ENCODE peak calls at places on chromosome 5, in four cellular contexts. One of them, this sample, is unnamed.

GRCh38 chr5:83473344-83474169 is 2.0 kb downstream of the VCAN start:
- DNase-seq in fibroblast of mammary gland: peak
- DNase-seq in activated CD4-positive, alpha-beta T cell treated with anti-CD3 and anti-CD28 coated beads, Interleukin-2, amount 50 U/mL, for 4 hours: peak
- DNase-seq in hepatic stellate cell: peak
- DNase-seq in this sample: peak

GRCh38 chr5:122311888-122312669 is at the start of gene SNCAIP:
- DNase-seq in activated CD4-positive, alpha-beta T cell treated with anti-CD3 and anti-CD28 coated beads, Interleukin-2, amount 50 U/mL, for 4 hours: no peak
- DNase-seq in fibroblast of mammary gland: peak
- DNase-seq in hepatic stellate cell: peak
- DNase-seq in this sample: peak

GRCh38 chr5:95081500-95082355 is 203.2 kb downstream of the MCTP1 start:
- DNase-seq in hepatic stellate cell: peak
- DNase-seq in fibroblast of mammary gland: peak
- DNase-seq in activated CD4-positive, alpha-beta T cell treated with anti-CD3 and anti-CD28 coated beads, Interleukin-2, amount 50 U/mL, for 4 hours: no peak
- DNase-seq in this sample: peak

GRCh38 chr5:143023447-143024096 is 253.4 kb downstream of the ARHGAP26 start:
- DNase-seq in activated CD4-positive, alpha-beta T cell treated with anti-CD3 and anti-CD28 coated beads, Interleukin-2, amount 50 U/mL, for 4 hours: no peak
- DNase-seq in fibroblast of mammary gland: peak
- DNase-seq in hepatic stellate cell: no peak
- DNase-seq in this sample: no peak

GRCh38 chr5:96143450-96143849 is 181.8 kb upstream of the ELL2 start:
- DNase-seq in hepatic stellate cell: no peak
- DNase-seq in fibroblast of mammary gland: peak
- DNase-seq in activated CD4-positive, alpha-beta T cell treated with anti-CD3 and anti-CD28 coated beads, Interleukin-2, amount 50 U/mL, for 4 hours: no peak
- DNase-seq in this sample: peak

GRCh38 chr5:181219262-181220177 is 3.6 kb upstream of the TRIM41 start:
- DNase-seq in hepatic stellate cell: no peak
- DNase-seq in fibroblast of mammary gland: no peak
- DNase-seq in activated CD4-positive, alpha-beta T cell treated with anti-CD3 and anti-CD28 coated beads, Interleukin-2, amount 50 U/mL, for 4 hours: no peak
- DNase-seq in this sample: no peak

GRCh38 chr5:17169507-17169906 is 47.9 kb upstream of the BASP1 start:
- DNase-seq in hepatic stellate cell: no peak
- DNase-seq in fibroblast of mammary gland: no peak
- DNase-seq in activated CD4-positive, alpha-beta T cell treated with anti-CD3 and anti-CD28 coated beads, Interleukin-2, amount 50 U/mL, for 4 hours: no peak
- DNase-seq in this sample: peak

GRCh38 chr5:142017832-142018427 is 5.1 kb upstream of the GNPDA1 start:
- DNase-seq in hepatic stellate cell: no peak
- DNase-seq in fibroblast of mammary gland: peak
- DNase-seq in activated CD4-positive, alpha-beta T cell treated with anti-CD3 and anti-CD28 coated beads, Interleukin-2, amount 50 U/mL, for 4 hours: no peak
- DNase-seq in this sample: no peak

GRCh38 chr5:168987540-168988300 is 313.2 kb downstream of the SLIT3 start:
- DNase-seq in activated CD4-positive, alpha-beta T cell treated with anti-CD3 and anti-CD28 coated beads, Interleukin-2, amount 50 U/mL, for 4 hours: peak
- DNase-seq in fibroblast of mammary gland: peak
- DNase-seq in hepatic stellate cell: peak
- DNase-seq in this sample: peak

GRCh38 chr5:32627219-32627880 is 42.0 kb downstream of the SUB1 start:
- DNase-seq in activated CD4-positive, alpha-beta T cell treated with anti-CD3 and anti-CD28 coated beads, Interleukin-2, amount 50 U/mL, for 4 hours: no peak
- DNase-seq in fibroblast of mammary gland: no peak
- DNase-seq in hepatic stellate cell: peak
- DNase-seq in this sample: no peak

GRCh38 chr5:131671994-131672655 is 37.1 kb upstream of the RAPGEF6 start:
- DNase-seq in fibroblast of mammary gland: peak
- DNase-seq in hepatic stellate cell: peak
- DNase-seq in activated CD4-positive, alpha-beta T cell treated with anti-CD3 and anti-CD28 coated beads, Interleukin-2, amount 50 U/mL, for 4 hours: no peak
- DNase-seq in this sample: no peak

GRCh38 chr5:178384815-178385471 is 152.3 kb upstream of the PHYKPL start:
- DNase-seq in hepatic stellate cell: no peak
- DNase-seq in activated CD4-positive, alpha-beta T cell treated with anti-CD3 and anti-CD28 coated beads, Interleukin-2, amount 50 U/mL, for 4 hours: no peak
- DNase-seq in fibroblast of mammary gland: no peak
- DNase-seq in this sample: no peak

GRCh38 chr5:98997000-98997399 is 68.2 kb upstream of the CHD1 start:
- DNase-seq in fibroblast of mammary gland: peak
- DNase-seq in hepatic stellate cell: peak
- DNase-seq in activated CD4-positive, alpha-beta T cell treated with anti-CD3 and anti-CD28 coated beads, Interleukin-2, amount 50 U/mL, for 4 hours: no peak
- DNase-seq in this sample: no peak

GRCh38 chr5:74538206-74538661 is 102.3 kb downstream of the ENC1 start:
- DNase-seq in fibroblast of mammary gland: peak
- DNase-seq in activated CD4-positive, alpha-beta T cell treated with anti-CD3 and anti-CD28 coated beads, Interleukin-2, amount 50 U/mL, for 4 hours: no peak
- DNase-seq in hepatic stellate cell: peak
- DNase-seq in this sample: no peak

GRCh38 chr5:141303756-141304155 is at the start of gene SLC25A2:
- DNase-seq in fibroblast of mammary gland: no peak
- DNase-seq in activated CD4-positive, alpha-beta T cell treated with anti-CD3 and anti-CD28 coated beads, Interleukin-2, amount 50 U/mL, for 4 hours: no peak
- DNase-seq in hepatic stellate cell: no peak
- DNase-seq in this sample: no peak

GRCh38 chr5:97986069-97986468 is 787.4 kb upstream of the RGMB start:
- DNase-seq in activated CD4-positive, alpha-beta T cell treated with anti-CD3 and anti-CD28 coated beads, Interleukin-2, amount 50 U/mL, for 4 hours: no peak
- DNase-seq in hepatic stellate cell: peak
- DNase-seq in fibroblast of mammary gland: peak
- DNase-seq in this sample: no peak

GRCh38 chr5:107028938-107029337 is 641.8 kb downstream of the EFNA5 start:
- DNase-seq in activated CD4-positive, alpha-beta T cell treated with anti-CD3 and anti-CD28 coated beads, Interleukin-2, amount 50 U/mL, for 4 hours: no peak
- DNase-seq in hepatic stellate cell: no peak
- DNase-seq in fibroblast of mammary gland: no peak
- DNase-seq in this sample: no peak

GRCh38 chr5:118791986-118792734 is 196.2 kb downstream of the DTWD2 start:
- DNase-seq in hepatic stellate cell: peak
- DNase-seq in activated CD4-positive, alpha-beta T cell treated with anti-CD3 and anti-CD28 coated beads, Interleukin-2, amount 50 U/mL, for 4 hours: no peak
- DNase-seq in fibroblast of mammary gland: peak
- DNase-seq in this sample: no peak

GRCh38 chr5:61234019-61234418 is 71.8 kb upstream of the SMIM15 start:
- DNase-seq in fibroblast of mammary gland: no peak
- DNase-seq in hepatic stellate cell: no peak
- DNase-seq in activated CD4-positive, alpha-beta T cell treated with anti-CD3 and anti-CD28 coated beads, Interleukin-2, amount 50 U/mL, for 4 hours: no peak
- DNase-seq in this sample: no peak

GRCh38 chr5:57174128-57174849 is 430 bp downstream of the GPBP1 start:
- DNase-seq in hepatic stellate cell: no peak
- DNase-seq in fibroblast of mammary gland: no peak
- DNase-seq in activated CD4-positive, alpha-beta T cell treated with anti-CD3 and anti-CD28 coated beads, Interleukin-2, amount 50 U/mL, for 4 hours: no peak
- DNase-seq in this sample: peak

GRCh38 chr5:169838688-169839087 is 141.6 kb downstream of the INSYN2B start:
- DNase-seq in hepatic stellate cell: no peak
- DNase-seq in activated CD4-positive, alpha-beta T cell treated with anti-CD3 and anti-CD28 coated beads, Interleukin-2, amount 50 U/mL, for 4 hours: no peak
- DNase-seq in fibroblast of mammary gland: no peak
- DNase-seq in this sample: no peak

GRCh38 chr5:79707535-79707934 is 17.9 kb downstream of the CMYA5 start:
- DNase-seq in hepatic stellate cell: no peak
- DNase-seq in fibroblast of mammary gland: no peak
- DNase-seq in activated CD4-positive, alpha-beta T cell treated with anti-CD3 and anti-CD28 coated beads, Interleukin-2, amount 50 U/mL, for 4 hours: no peak
- DNase-seq in this sample: no peak

GRCh38 chr5:157464518-157465171 is 4.6 kb downstream of the NIPAL4 start:
- DNase-seq in fibroblast of mammary gland: peak
- DNase-seq in activated CD4-positive, alpha-beta T cell treated with anti-CD3 and anti-CD28 coated beads, Interleukin-2, amount 50 U/mL, for 4 hours: peak
- DNase-seq in hepatic stellate cell: peak
- DNase-seq in this sample: peak

GRCh38 chr5:8828596-8829321 is 717.1 kb downstream of the SEMA5A start:
- DNase-seq in fibroblast of mammary gland: peak
- DNase-seq in hepatic stellate cell: no peak
- DNase-seq in activated CD4-positive, alpha-beta T cell treated with anti-CD3 and anti-CD28 coated beads, Interleukin-2, amount 50 U/mL, for 4 hours: no peak
- DNase-seq in this sample: no peak

GRCh38 chr5:180187767-180188166 is 21.2 kb downstream of the RASGEF1C start:
- DNase-seq in activated CD4-positive, alpha-beta T cell treated with anti-CD3 and anti-CD28 coated beads, Interleukin-2, amount 50 U/mL, for 4 hours: no peak
- DNase-seq in fibroblast of mammary gland: no peak
- DNase-seq in hepatic stellate cell: no peak
- DNase-seq in this sample: no peak

GRCh38 chr5:64144429-64145215 is 21.0 kb upstream of the RNF180 start:
- DNase-seq in hepatic stellate cell: no peak
- DNase-seq in activated CD4-positive, alpha-beta T cell treated with anti-CD3 and anti-CD28 coated beads, Interleukin-2, amount 50 U/mL, for 4 hours: no peak
- DNase-seq in fibroblast of mammary gland: peak
- DNase-seq in this sample: no peak

GRCh38 chr5:141476132-141476909 is 555 bp downstream of the PCDHGC3 start:
- DNase-seq in fibroblast of mammary gland: peak
- DNase-seq in activated CD4-positive, alpha-beta T cell treated with anti-CD3 and anti-CD28 coated beads, Interleukin-2, amount 50 U/mL, for 4 hours: no peak
- DNase-seq in hepatic stellate cell: peak
- DNase-seq in this sample: peak

GRCh38 chr5:38978036-38978435 is 96.2 kb downstream of the RICTOR start:
- DNase-seq in hepatic stellate cell: no peak
- DNase-seq in activated CD4-positive, alpha-beta T cell treated with anti-CD3 and anti-CD28 coated beads, Interleukin-2, amount 50 U/mL, for 4 hours: no peak
- DNase-seq in fibroblast of mammary gland: no peak
- DNase-seq in this sample: no peak

GRCh38 chr5:96094904-96095303 is 133.3 kb upstream of the ELL2 start:
- DNase-seq in hepatic stellate cell: no peak
- DNase-seq in activated CD4-positive, alpha-beta T cell treated with anti-CD3 and anti-CD28 coated beads, Interleukin-2, amount 50 U/mL, for 4 hours: no peak
- DNase-seq in fibroblast of mammary gland: peak
- DNase-seq in this sample: no peak

GRCh38 chr5:176364765-176365662 is at the start of gene ARL10:
- DNase-seq in activated CD4-positive, alpha-beta T cell treated with anti-CD3 and anti-CD28 coated beads, Interleukin-2, amount 50 U/mL, for 4 hours: peak
- DNase-seq in fibroblast of mammary gland: peak
- DNase-seq in hepatic stellate cell: peak
- DNase-seq in this sample: peak

GRCh38 chr5:145976431-145977155 is 40.2 kb downstream of the SH3RF2 start:
- DNase-seq in activated CD4-positive, alpha-beta T cell treated with anti-CD3 and anti-CD28 coated beads, Interleukin-2, amount 50 U/mL, for 4 hours: no peak
- DNase-seq in hepatic stellate cell: no peak
- DNase-seq in fibroblast of mammary gland: no peak
- DNase-seq in this sample: peak

GRCh38 chr5:180095545-180095944 is 24.0 kb upstream of the RNF130 start:
- DNase-seq in hepatic stellate cell: no peak
- DNase-seq in activated CD4-positive, alpha-beta T cell treated with anti-CD3 and anti-CD28 coated beads, Interleukin-2, amount 50 U/mL, for 4 hours: no peak
- DNase-seq in fibroblast of mammary gland: no peak
- DNase-seq in this sample: no peak

GRCh38 chr5:96809898-96810297 is 2.2 kb upstream of the ERAP1 start:
- DNase-seq in hepatic stellate cell: no peak
- DNase-seq in activated CD4-positive, alpha-beta T cell treated with anti-CD3 and anti-CD28 coated beads, Interleukin-2, amount 50 U/mL, for 4 hours: peak
- DNase-seq in fibroblast of mammary gland: no peak
- DNase-seq in this sample: no peak

GRCh38 chr5:107676702-107677101 is 6.0 kb upstream of the EFNA5 start:
- DNase-seq in fibroblast of mammary gland: no peak
- DNase-seq in activated CD4-positive, alpha-beta T cell treated with anti-CD3 and anti-CD28 coated beads, Interleukin-2, amount 50 U/mL, for 4 hours: no peak
- DNase-seq in hepatic stellate cell: peak
- DNase-seq in this sample: no peak

GRCh38 chr5:80782626-80783025 is 127.8 kb upstream of the DHFR start:
- DNase-seq in activated CD4-positive, alpha-beta T cell treated with anti-CD3 and anti-CD28 coated beads, Interleukin-2, amount 50 U/mL, for 4 hours: no peak
- DNase-seq in hepatic stellate cell: no peak
- DNase-seq in fibroblast of mammary gland: no peak
- DNase-seq in this sample: no peak

GRCh38 chr5:74027732-74028338 is 401.8 kb downstream of the ARHGEF28 start:
- DNase-seq in fibroblast of mammary gland: no peak
- DNase-seq in hepatic stellate cell: no peak
- DNase-seq in activated CD4-positive, alpha-beta T cell treated with anti-CD3 and anti-CD28 coated beads, Interleukin-2, amount 50 U/mL, for 4 hours: no peak
- DNase-seq in this sample: no peak

GRCh38 chr5:115348175-115348574 is 51.7 kb upstream of the CCDC112 start:
- DNase-seq in fibroblast of mammary gland: no peak
- DNase-seq in activated CD4-positive, alpha-beta T cell treated with anti-CD3 and anti-CD28 coated beads, Interleukin-2, amount 50 U/mL, for 4 hours: no peak
- DNase-seq in hepatic stellate cell: no peak
- DNase-seq in this sample: no peak

GRCh38 chr5:149371296-149371962 is 7.7 kb downstream of the IL17B start:
- DNase-seq in fibroblast of mammary gland: peak
- DNase-seq in hepatic stellate cell: peak
- DNase-seq in activated CD4-positive, alpha-beta T cell treated with anti-CD3 and anti-CD28 coated beads, Interleukin-2, amount 50 U/mL, for 4 hours: peak
- DNase-seq in this sample: peak

GRCh38 chr5:172769598-172770373 is 1.2 kb downstream of the DUSP1 start:
- DNase-seq in hepatic stellate cell: peak
- DNase-seq in activated CD4-positive, alpha-beta T cell treated with anti-CD3 and anti-CD28 coated beads, Interleukin-2, amount 50 U/mL, for 4 hours: no peak
- DNase-seq in fibroblast of mammary gland: peak
- DNase-seq in this sample: no peak

GRCh38 chr5:171955761-171956160 is 50.7 kb downstream of the FBXW11 start:
- DNase-seq in activated CD4-positive, alpha-beta T cell treated with anti-CD3 and anti-CD28 coated beads, Interleukin-2, amount 50 U/mL, for 4 hours: no peak
- DNase-seq in fibroblast of mammary gland: no peak
- DNase-seq in hepatic stellate cell: no peak
- DNase-seq in this sample: no peak

This sample was measured in SJSA1.